ENCODE peak calls at places on chromosomes 12 and 14, in ten cellular contexts. E is mammary epithelial cell, C is brain microvascular endothelial cell, R is uterus, X is lower lobe of right lung, P is A549, L is pancreas, W is GM12878, M is WERI-Rb-1, G is Panc1. V is an unnamed sample.

GRCh38 chr12:101172316-101172715 is 37.7 kb downstream of the SLC5A8 start:
- DNase-seq in E (peak), C (no peak), R (no peak), X (no peak), P (no peak), L (no peak), W (no peak), M (peak), G (no peak), V (no peak)

GRCh38 chr12:23770202-23770938 is 179.1 kb downstream of the SOX5 start:
- DNase-seq in E (no peak), C (no peak), R (no peak), X (no peak), P (no peak), L (no peak), W (no peak), M (no peak), G (no peak), V (no peak)

GRCh38 chr14:89252887-89253532 is 164.0 kb downstream of the FOXN3 start:
- DNase-seq in E (no peak), C (no peak), R (no peak), X (no peak), P (no peak), L (no peak), W (no peak), M (peak), G (no peak), V (no peak)

GRCh38 chr12:65892905-65893304 is 68.6 kb downstream of the HMGA2 start:
- DNase-seq in E (peak), C (peak), R (no peak), X (no peak), P (no peak), L (no peak), W (no peak), M (no peak), G (peak), V (peak)

GRCh38 chr12:109098142-109098652 is 800 bp downstream of the UNG start:
- DNase-seq in E (no peak), C (peak), R (no peak), X (peak), P (peak), L (peak), W (no peak), M (no peak), G (no peak), V (peak)

GRCh38 chr14:105149146-105149781 is 19.3 kb downstream of the JAG2 start:
- DNase-seq in E (no peak), C (no peak), R (no peak), X (peak), P (no peak), L (no peak), W (no peak), M (no peak), G (no peak), V (no peak)

GRCh38 chr14:52049721-52050588 is 18.9 kb downstream of the NID2 start:
- DNase-seq in E (no peak), C (no peak), R (no peak), X (no peak), P (no peak), L (no peak), W (no peak), M (no peak), G (no peak), V (no peak)

GRCh38 chr12:130960787-130961186 is 7.1 kb downstream of the ADGRD1 start:
- DNase-seq in E (no peak), C (no peak), R (no peak), X (no peak), P (no peak), L (no peak), W (no peak), M (no peak), G (no peak), V (no peak)

GRCh38 chr14:103314496-103315277 is 19.4 kb upstream of the EIF5 start:
- DNase-seq in E (no peak), C (no peak), R (no peak), X (no peak), P (no peak), L (peak), W (no peak), M (no peak), G (no peak), V (no peak)

GRCh38 chr12:104434129-104434528 is 22.6 kb upstream of the CHST11 start:
- DNase-seq in E (no peak), C (no peak), R (no peak), X (no peak), P (no peak), L (no peak), W (no peak), M (no peak), G (no peak), V (no peak)

GRCh38 chr12:62259311-62259992 is 752 bp upstream of the USP15 start:
- DNase-seq in E (no peak), C (no peak), R (no peak), X (no peak), P (peak), L (peak), W (no peak), M (no peak), G (no peak), V (no peak)

GRCh38 chr14:38297681-38298080 is 41.8 kb upstream of the CLEC14A start:
- DNase-seq in E (no peak), C (peak), R (no peak), X (no peak), P (no peak), L (no peak), W (no peak), M (no peak), G (no peak), V (no peak)

GRCh38 chr12:113857371-113857770 is 108.8 kb downstream of the RBM19 start:
- DNase-seq in E (no peak), C (no peak), R (no peak), X (no peak), P (no peak), L (no peak), W (no peak), M (no peak), G (no peak), V (no peak)

GRCh38 chr12:6923003-6923732 is 4.6 kb upstream of the ATN1 start:
- DNase-seq in E (no peak), C (no peak), R (no peak), X (peak), P (no peak), L (no peak), W (no peak), M (no peak), G (no peak), V (no peak)

GRCh38 chr12:80937391-80938238 is at the start of gene LIN7A:
- DNase-seq in E (peak), C (peak), R (peak), X (peak), P (peak), L (no peak), W (no peak), M (peak), G (no peak), V (no peak)

GRCh38 chr12:8078400-8078799 is 3.7 kb upstream of the NECAP1 start:
- DNase-seq in E (peak), C (peak), R (no peak), X (no peak), P (no peak), L (peak), W (no peak), M (peak), G (no peak), V (peak)

GRCh38 chr12:95224202-95225170 is 6.9 kb downstream of the VEZT start:
- DNase-seq in E (peak), C (peak), R (no peak), X (no peak), P (no peak), L (no peak), W (no peak), M (no peak), G (no peak), V (no peak)

GRCh38 chr12:106246891-106247730 is 709 bp downstream of the CKAP4 start:
- DNase-seq in E (peak), C (peak), R (peak), X (peak), P (peak), L (peak), W (no peak), M (peak), G (no peak), V (peak)

GRCh38 chr12:116880817-116881324 is 370 bp downstream of the HRK start:
- DNase-seq in E (peak), C (no peak), R (no peak), X (no peak), P (peak), L (peak), W (no peak), M (peak), G (no peak), V (no peak)

GRCh38 chr14:55580401-55581010 is 499 bp downstream of the KTN1 start:
- DNase-seq in E (peak), C (no peak), R (peak), X (peak), P (no peak), L (peak), W (no peak), M (peak), G (no peak), V (no peak)

GRCh38 chr12:124625867-124626675 is 58.7 kb upstream of the NCOR2 start:
- DNase-seq in E (peak), C (peak), R (peak), X (peak), P (peak), L (peak), W (no peak), M (no peak), G (no peak), V (peak)

GRCh38 chr12:109423392-109423791 is 53.7 kb downstream of the KCTD10 start:
- DNase-seq in E (no peak), C (no peak), R (no peak), X (no peak), P (no peak), L (no peak), W (no peak), M (no peak), G (no peak), V (no peak)

GRCh38 chr14:67652189-67652588 is 22.2 kb downstream of the VTI1B start:
- DNase-seq in E (no peak), C (no peak), R (no peak), X (no peak), P (no peak), L (no peak), W (no peak), M (no peak), G (no peak), V (no peak)

GRCh38 chr12:84507914-84508313 is 404.7 kb downstream of the SLC6A15 start:
- DNase-seq in E (no peak), C (peak), R (no peak), X (no peak), P (no peak), L (no peak), W (no peak), M (no peak), G (no peak), V (no peak)

GRCh38 chr12:32305163-32305562 is 94.2 kb upstream of the FGD4 start:
- DNase-seq in E (no peak), C (no peak), R (no peak), X (no peak), P (peak), L (no peak), W (no peak), M (no peak), G (no peak), V (peak)
- TF ChIP-seq CTCF in E (no peak), C (peak), R (peak), X (peak), P (peak), L (no peak), W (no peak), M (no peak), G (peak), V (peak)

GRCh38 chr14:53979141-53979673 is 22.6 kb upstream of the BMP4 start:
- DNase-seq in E (no peak), C (no peak), R (no peak), X (no peak), P (no peak), L (no peak), W (no peak), M (no peak), G (no peak), V (no peak)

GRCh38 chr14:53982546-53982945 is 25.9 kb upstream of the BMP4 start:
- DNase-seq in E (no peak), C (no peak), R (no peak), X (no peak), P (no peak), L (no peak), W (no peak), M (no peak), G (no peak), V (no peak)

GRCh38 chr14:53983112-53983511 is 26.5 kb upstream of the BMP4 start:
- DNase-seq in E (no peak), C (no peak), R (no peak), X (no peak), P (no peak), L (no peak), W (no peak), M (no peak), G (no peak), V (no peak)

GRCh38 chr14:53978194-53978593 is 21.6 kb upstream of the BMP4 start:
- DNase-seq in E (no peak), C (no peak), R (no peak), X (no peak), P (no peak), L (no peak), W (no peak), M (no peak), G (no peak), V (no peak)

GRCh38 chr14:53979747-53980642 is 23.4 kb upstream of the BMP4 start:
- DNase-seq in E (no peak), C (peak), R (no peak), X (no peak), P (no peak), L (no peak), W (no peak), M (no peak), G (no peak), V (no peak)
- H3K27ac ChIP-seq in E (no peak), C (no peak), R (no peak), X (no peak), P (peak), L (no peak), W (no peak), M (no peak), G (no peak), V (peak)

GRCh38 chr12:121294151-121294889 is 2.2 kb downstream of the CAMKK2 start:
- DNase-seq in E (no peak), C (no peak), R (no peak), X (no peak), P (no peak), L (no peak), W (no peak), M (no peak), G (no peak), V (no peak)

GRCh38 chr12:121293603-121294002 is 2.9 kb downstream of the CAMKK2 start:
- DNase-seq in E (no peak), C (no peak), R (no peak), X (no peak), P (no peak), L (no peak), W (no peak), M (no peak), G (no peak), V (no peak)

GRCh38 chr12:121296618-121297476 is at the start of gene CAMKK2:
- DNase-seq in E (peak), C (peak), R (peak), X (peak), P (peak), L (peak), W (no peak), M (peak), G (no peak), V (peak)

GRCh38 chr12:121295123-121295745 is 1.3 kb downstream of the CAMKK2 start:
- DNase-seq in E (no peak), C (no peak), R (no peak), X (no peak), P (peak), L (no peak), W (no peak), M (peak), G (no peak), V (no peak)

GRCh38 chr12:121295746-121296617 is 527 bp downstream of the CAMKK2 start:
- DNase-seq in E (peak), C (no peak), R (no peak), X (peak), P (peak), L (peak), W (no peak), M (peak), G (no peak), V (peak)
- TF ChIP-seq CTCF in E (no peak), C (peak), R (no peak), X (no peak), P (no peak), L (no peak), W (no peak), M (peak), G (no peak), V (no peak)

DNA sequence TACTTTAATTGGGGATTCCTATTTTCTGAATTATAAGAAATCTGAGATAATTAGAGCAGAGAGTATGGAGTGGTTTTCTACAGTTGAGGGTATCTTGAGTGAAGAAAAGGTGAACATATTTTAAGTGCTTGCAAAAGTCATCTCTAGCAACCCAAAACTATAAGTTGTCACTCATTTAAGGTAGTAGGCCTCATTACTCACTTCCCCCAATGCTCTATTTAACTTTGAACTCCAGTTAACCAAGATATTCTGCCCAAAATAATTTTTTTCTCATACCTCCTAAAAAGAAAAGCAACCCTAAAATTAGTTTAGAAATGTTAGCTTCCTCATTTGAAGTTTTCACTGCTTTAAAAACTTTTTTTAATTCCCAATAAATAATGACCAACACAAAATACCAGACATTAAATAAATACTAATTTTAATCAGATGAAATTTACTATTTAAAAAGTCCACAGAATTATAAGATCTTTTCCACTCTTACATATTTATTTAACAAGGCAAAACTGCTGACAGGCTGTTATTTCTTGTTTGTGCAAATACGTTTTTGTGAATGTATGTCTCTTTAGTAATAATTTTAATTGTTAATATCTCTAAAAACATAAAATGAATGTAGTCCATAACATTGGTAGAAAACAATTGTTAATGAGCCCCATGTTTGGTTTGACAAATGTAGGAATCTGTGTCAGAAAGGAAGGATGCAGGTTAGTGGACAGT is 47.8 kb downstream of the VRK1 start:
- DNase-seq in E (no peak), C (no peak), R (no peak), X (no peak), P (no peak), L (no peak), W (no peak), M (no peak), G (no peak), V (no peak)
- H3K27ac ChIP-seq in E (no peak), C (no peak), R (no peak), X (no peak), P (no peak), L (no peak), W (no peak), M (no peak), G (no peak), V (no peak)

GRCh38 chr12:58302487-58303011 is 361.2 kb downstream of the ATP23 start:
- DNase-seq in E (peak), C (no peak), R (no peak), X (no peak), P (no peak), L (peak), W (no peak), M (peak), G (no peak), V (no peak)
- TF ChIP-seq CTCF in E (no peak), C (no peak), R (no peak), X (no peak), P (peak), L (no peak), W (no peak), M (no peak), G (no peak), V (no peak)

GRCh38 chr12:50088577-50089335 is 3.6 kb downstream of the SMARCD1 start:
- DNase-seq in E (peak), C (peak), R (peak), X (no peak), P (peak), L (peak), W (peak), M (peak), G (no peak), V (peak)

GRCh38 chr12:50089730-50090129 is 4.6 kb downstream of the SMARCD1 start:
- DNase-seq in E (no peak), C (no peak), R (no peak), X (no peak), P (no peak), L (no peak), W (no peak), M (no peak), G (no peak), V (no peak)

GRCh38 chr12:50086148-50086547 is 1.0 kb downstream of the SMARCD1 start:
- DNase-seq in E (peak), C (no peak), R (no peak), X (no peak), P (no peak), L (no peak), W (no peak), M (no peak), G (no peak), V (no peak)

GRCh38 chr12:50087159-50087558 is 2.0 kb downstream of the SMARCD1 start:
- DNase-seq in E (no peak), C (no peak), R (no peak), X (no peak), P (no peak), L (no peak), W (no peak), M (no peak), G (no peak), V (no peak)

GRCh38 chr12:50087995-50088394 is 2.9 kb downstream of the SMARCD1 start:
- DNase-seq in E (peak), C (peak), R (no peak), X (no peak), P (no peak), L (no peak), W (no peak), M (no peak), G (no peak), V (peak)
- H3K27ac ChIP-seq in E (peak), C (peak), R (no peak), X (no peak), P (no peak), L (no peak), W (no peak), M (no peak), G (no peak), V (peak)

GRCh38 chr14:31420319-31421081 is at the start of gene HEATR5A:
- DNase-seq in E (peak), C (peak), R (peak), X (peak), P (peak), L (peak), W (peak), M (peak), G (peak), V (peak)
- TF ChIP-seq CTCF in E (no peak), C (peak), R (peak), X (peak), P (no peak), L (no peak), W (peak), M (peak), G (peak), V (peak)